ENCODE peak calls at places on chromosomes 2 and 18, in eight cellular contexts. F, N, O, P, Y, U, V and X are unnamed samples.

GRCh38 chr2:179825494-179825893 is 35.9 kb downstream of the ZNF385B start:
- DNase-seq in F (no peak), N (no peak), O (no peak), P (no peak), Y (no peak), U (no peak), V (no peak), X (no peak)

GRCh38 chr2:202848813-202849212 is 22.8 kb downstream of the ICA1L start:
- DNase-seq in F (peak), N (no peak), O (no peak), P (no peak), Y (no peak), U (no peak), V (no peak), X (no peak)

GRCh38 chr2:107932483-107932882 is 53.8 kb upstream of the SLC5A7 start:
- DNase-seq in F (no peak), N (no peak), O (no peak), P (no peak), Y (no peak), U (no peak), V (no peak), X (no peak)

GRCh38 chr2:136131961-136132839 is 14.3 kb upstream of the CXCR4 start:
- DNase-seq in F (peak), N (no peak), O (no peak), P (no peak), Y (no peak), U (peak), V (no peak), X (no peak)

GRCh38 chr2:127674241-127675209 is 805 bp downstream of the LIMS2 start:
- DNase-seq in F (peak), N (peak), O (no peak), P (peak), Y (no peak), U (no peak), V (no peak), X (no peak)

GRCh38 chr18:6624729-6625308 is 104.7 kb upstream of the ARHGAP28 start:
- DNase-seq in F (no peak), N (no peak), O (peak), P (no peak), Y (no peak), U (no peak), V (no peak), X (no peak)

GRCh38 chr2:8315766-8316165 is 366.1 kb upstream of the ID2 start:
- DNase-seq in F (no peak), N (no peak), O (no peak), P (no peak), Y (no peak), U (peak), V (no peak), X (no peak)

GRCh38 chr2:169073972-169074751 is 4.8 kb downstream of the DHRS9 start:
- DNase-seq in F (no peak), N (no peak), O (no peak), P (no peak), Y (no peak), U (no peak), V (peak), X (no peak)

GRCh38 chr2:120218181-120218580 is 5.0 kb downstream of the TMEM185B start:
- DNase-seq in F (no peak), N (no peak), O (no peak), P (no peak), Y (no peak), U (no peak), V (no peak), X (no peak)

GRCh38 chr2:191165190-191165643 is 14.4 kb upstream of the STAT4 start:
- DNase-seq in F (peak), N (peak), O (peak), P (no peak), Y (no peak), U (no peak), V (no peak), X (no peak)

GRCh38 chr2:50751255-50752069 is 280.5 kb downstream of the NRXN1 start:
- DNase-seq in F (no peak), N (no peak), O (no peak), P (no peak), Y (no peak), U (no peak), V (no peak), X (no peak)

GRCh38 chr2:126843046-126843445 is 55.6 kb upstream of the TEX51 start:
- DNase-seq in F (no peak), N (no peak), O (no peak), P (no peak), Y (no peak), U (no peak), V (no peak), X (no peak)

GRCh38 chr18:24103622-24104021 is 35.2 kb upstream of the CABYR start:
- DNase-seq in F (no peak), N (no peak), O (no peak), P (no peak), Y (no peak), U (no peak), V (no peak), X (no peak)

GRCh38 chr2:38409904-38410167 is 32.8 kb upstream of the ATL2 start:
- DNase-seq in F (no peak), N (no peak), O (no peak), P (no peak), Y (no peak), U (no peak), V (no peak), X (no peak)
- H3K27ac ChIP-seq in F (no peak), N (no peak), O (no peak), P (peak), Y (no peak), U (no peak), V (no peak), X (no peak)

GRCh38 chr2:109703798-109704197 is 89.6 kb downstream of the SOWAHC start:
- DNase-seq in F (no peak), N (no peak), O (no peak), P (no peak), Y (no peak), U (no peak), V (no peak), X (no peak)
- H3K27ac ChIP-seq in F (no peak), N (no peak), O (no peak), P (no peak), Y (no peak), U (no peak), V (no peak), X (no peak)

GRCh38 chr2:3654031-3654430 is 4.0 kb upstream of the ALLC start:
- DNase-seq in F (no peak), N (no peak), O (no peak), P (no peak), Y (no peak), U (no peak), V (no peak), X (no peak)
- H3K27ac ChIP-seq in F (no peak), N (no peak), O (no peak), P (no peak), Y (peak), U (no peak), V (no peak), X (no peak)

GRCh38 chr18:63286926-63287325 is 32.6 kb downstream of the BCL2 start:
- DNase-seq in F (no peak), N (no peak), O (no peak), P (no peak), Y (no peak), U (no peak), V (no peak), X (no peak)
- H3K27ac ChIP-seq in F (no peak), N (no peak), O (no peak), P (peak), Y (no peak), U (no peak), V (no peak), X (no peak)

GRCh38 chr2:188326290-188326668 is 34.6 kb downstream of the GULP1 start:
- DNase-seq in F (no peak), N (no peak), O (no peak), P (no peak), Y (no peak), U (no peak), V (no peak), X (no peak)
- H3K27ac ChIP-seq in F (no peak), N (no peak), O (no peak), P (no peak), Y (no peak), U (no peak), V (no peak), X (no peak)

GRCh38 chr2:30249354-30249753 is 18.0 kb downstream of the LBH start:
- DNase-seq in F (no peak), N (no peak), O (no peak), P (peak), Y (no peak), U (no peak), V (no peak), X (no peak)

GRCh38 chr2:30254692-30255015 is 23.3 kb downstream of the LBH start:
- DNase-seq in F (no peak), N (no peak), O (no peak), P (no peak), Y (no peak), U (no peak), V (no peak), X (no peak)

GRCh38 chr2:30253873-30254691 is 22.7 kb downstream of the LBH start:
- DNase-seq in F (no peak), N (no peak), O (no peak), P (peak), Y (no peak), U (no peak), V (no peak), X (no peak)

GRCh38 chr2:30252723-30253688 is 21.7 kb downstream of the LBH start:
- DNase-seq in F (peak), N (peak), O (peak), P (peak), Y (no peak), U (peak), V (no peak), X (no peak)

DNA sequence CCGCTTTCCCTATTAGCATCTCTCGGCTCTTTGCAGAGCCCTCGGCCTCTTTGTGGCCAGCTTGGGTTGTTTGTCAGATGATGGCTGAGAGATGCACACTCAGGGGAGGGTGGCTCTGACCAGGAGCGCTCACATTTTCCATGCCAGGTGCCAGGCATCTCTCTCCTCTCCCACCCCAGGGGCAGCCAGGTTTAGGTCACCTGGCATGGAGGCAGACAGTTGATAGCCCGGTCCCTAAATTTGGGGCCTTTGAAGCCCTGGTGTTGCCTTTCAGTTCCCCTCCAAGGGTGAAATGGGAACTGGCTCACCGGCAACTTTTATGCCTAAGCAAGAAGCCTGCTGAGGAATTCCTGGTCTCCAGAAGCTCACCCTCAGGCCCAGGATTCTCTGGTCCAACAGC is 19.1 kb downstream of the LBH start:
- DNase-seq in F (no peak), N (no peak), O (no peak), P (peak), Y (no peak), U (no peak), V (no peak), X (no peak)
- H3K27ac ChIP-seq in F (no peak), N (no peak), O (no peak), P (peak), Y (no peak), U (no peak), V (no peak), X (no peak)

GRCh38 chr2:237122214-237122666 is 36.6 kb downstream of the COPS8 start:
- DNase-seq in F (peak), N (peak), O (peak), P (peak), Y (no peak), U (no peak), V (peak), X (no peak)
- H3K27ac ChIP-seq in F (no peak), N (peak), O (no peak), P (no peak), Y (no peak), U (no peak), V (no peak), X (no peak)

DNA sequence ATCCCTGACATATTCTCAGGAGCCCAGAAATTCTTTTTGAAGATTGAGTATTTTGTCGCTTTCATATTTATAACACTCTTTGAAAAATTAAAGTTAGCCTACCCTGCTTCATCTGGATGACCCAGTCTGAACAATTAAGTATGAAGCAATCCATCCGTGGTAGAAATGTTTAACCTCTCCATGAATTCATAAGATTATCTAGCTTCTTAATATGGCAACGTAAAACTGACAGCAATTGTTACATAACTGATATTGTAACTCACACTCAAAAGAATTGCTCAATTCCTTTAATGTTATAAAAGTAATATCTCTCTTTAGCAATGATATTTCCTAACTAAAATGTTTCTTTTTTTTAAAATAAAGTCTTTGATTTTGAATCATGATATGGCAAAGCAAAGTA is 7.2 kb upstream of the ABCA12 start:
- DNase-seq in F (no peak), N (no peak), O (no peak), P (no peak), Y (no peak), U (no peak), V (no peak), X (no peak)
- H3K27ac ChIP-seq in F (no peak), N (no peak), O (no peak), P (no peak), Y (no peak), U (no peak), V (no peak), X (no peak)

GRCh38 chr2:105143094-105143466 is 98.5 kb upstream of the GPR45 start:
- DNase-seq in F (no peak), N (no peak), O (no peak), P (no peak), Y (no peak), U (no peak), V (no peak), X (no peak)
- H3K27ac ChIP-seq in F (no peak), N (no peak), O (no peak), P (no peak), Y (peak), U (no peak), V (no peak), X (peak)

DNA sequence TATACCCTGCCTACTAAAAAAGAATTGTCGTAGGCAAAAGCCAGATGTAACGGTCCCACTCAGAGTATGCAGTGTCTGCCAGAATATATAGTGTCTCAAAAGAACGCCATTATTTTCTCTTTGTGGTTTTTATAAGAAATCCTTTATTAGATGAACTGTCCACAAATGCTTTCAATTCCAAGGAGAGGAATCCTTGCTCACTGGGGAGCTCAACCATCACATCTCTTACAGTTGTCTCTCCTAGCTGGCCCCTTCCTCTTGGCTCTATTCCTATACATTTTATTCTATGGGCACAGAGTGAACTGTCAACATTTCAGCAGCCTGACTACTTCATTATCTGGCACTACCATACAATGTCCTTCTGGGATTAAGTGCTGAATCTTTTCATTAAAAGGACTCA is 96.4 kb upstream of the THOC1 start:
- DNase-seq in F (no peak), N (no peak), O (no peak), P (no peak), Y (no peak), U (no peak), V (no peak), X (no peak)
- H3K27ac ChIP-seq in F (no peak), N (no peak), O (no peak), P (peak), Y (no peak), U (no peak), V (no peak), X (no peak)